ENCODE peak calls at places on chromosomes 13 and 19, in five cellular contexts. F, I, A, U and N are unnamed samples.

GRCh38 chr19:39014037-39014436 is 18.3 kb downstream of the FBXO27 start:
- DNase-seq in F (no peak), I (no peak), A (no peak), U (no peak), N (no peak)

GRCh38 chr13:68304287-68304893 is 1074.3 kb upstream of the PCDH9 start:
- DNase-seq in F (peak; percentile 44), I (peak; percentile 14), A (peak; percentile 43), U (no peak), N (peak; percentile 39)

GRCh38 chr19:5108123-5108613 is 139.3 kb downstream of the KDM4B start:
- DNase-seq in F (no peak), I (no peak), A (no peak), U (no peak), N (no peak)

GRCh38 chr13:24178847-24179845 is 18.6 kb downstream of the SPATA13 start:
- DNase-seq in F (no peak), I (peak; percentile 63), A (no peak), U (no peak), N (no peak)

GRCh38 chr19:43934985-43935708 is at the start of gene ZNF45:
- DNase-seq in F (peak; percentile 93), I (peak; percentile 93), A (peak; percentile 88), U (peak; percentile 60), N (peak; percentile 88)

GRCh38 chr19:2727640-2727944 is 6.4 kb upstream of the DIRAS1 start:
- DNase-seq in F (no peak), I (no peak), A (no peak), U (no peak), N (no peak)

GRCh38 chr19:32581704-32582164 is 744 bp downstream of the PDCD5 start:
- DNase-seq in F (peak; percentile 54), I (peak; percentile 39), A (no peak), U (no peak), N (peak; percentile 30)

GRCh38 chr13:23642110-23642509 is 71.9 kb downstream of the TNFRSF19 start:
- DNase-seq in F (no peak), I (no peak), A (no peak), U (no peak), N (no peak)

GRCh38 chr13:57918913-57919312 is 287.4 kb downstream of the PCDH17 start:
- DNase-seq in F (no peak), I (no peak), A (no peak), U (no peak), N (no peak)

GRCh38 chr19:51716925-51717324 is 6.9 kb downstream of the HAS1 start:
- DNase-seq in F (no peak), I (no peak), A (no peak), U (no peak), N (no peak)

GRCh38 chr19:29526730-29527499 is 1.1 kb downstream of the VSTM2B start:
- DNase-seq in F (peak; percentile 36), I (no peak), A (no peak), U (no peak), N (peak; percentile 26)

GRCh38 chr13:46607768-46608553 is 55.0 kb downstream of the LRCH1 start:
- DNase-seq in F (peak; percentile 86), I (no peak), A (peak; percentile 92), U (no peak), N (no peak)

GRCh38 chr19:50207730-50208129 is 4.3 kb downstream of the MYH14 start:
- DNase-seq in F (no peak), I (no peak), A (no peak), U (no peak), N (no peak)

GRCh38 chr13:101915333-101915732 is 462.9 kb downstream of the ITGBL1 start:
- DNase-seq in F (no peak), I (no peak), A (no peak), U (no peak), N (no peak)

GRCh38 chr13:59747529-59747928 is 416.2 kb downstream of the DIAPH3 start:
- DNase-seq in F (no peak), I (no peak), A (peak; percentile 15), U (no peak), N (peak; percentile 25)

GRCh38 chr19:29610213-29610573 is 4.1 kb downstream of the POP4 start:
- DNase-seq in F (no peak), I (no peak), A (no peak), U (no peak), N (no peak)

GRCh38 chr19:31554360-31554759 is 205.1 kb upstream of the TSHZ3 start:
- DNase-seq in F (no peak), I (no peak), A (no peak), U (no peak), N (no peak)

GRCh38 chr13:93690139-93690538 is 463.5 kb downstream of the GPC6 start:
- DNase-seq in F (no peak), I (no peak), A (peak; percentile 10), U (no peak), N (peak; percentile 18)

GRCh38 chr13:82370306-82370705 is 1512.0 kb downstream of the SLITRK1 start:
- DNase-seq in F (no peak), I (no peak), A (no peak), U (no peak), N (no peak)

GRCh38 chr13:43720780-43721397 is 65.9 kb downstream of the ENOX1 start:
- DNase-seq in F (peak; percentile 4), I (no peak), A (no peak), U (no peak), N (no peak)

GRCh38 chr19:2332341-2333026 is 4.0 kb downstream of the SPPL2B start:
- DNase-seq in F (no peak), I (no peak), A (no peak), U (peak; percentile 56), N (peak; percentile 94)

DNA sequence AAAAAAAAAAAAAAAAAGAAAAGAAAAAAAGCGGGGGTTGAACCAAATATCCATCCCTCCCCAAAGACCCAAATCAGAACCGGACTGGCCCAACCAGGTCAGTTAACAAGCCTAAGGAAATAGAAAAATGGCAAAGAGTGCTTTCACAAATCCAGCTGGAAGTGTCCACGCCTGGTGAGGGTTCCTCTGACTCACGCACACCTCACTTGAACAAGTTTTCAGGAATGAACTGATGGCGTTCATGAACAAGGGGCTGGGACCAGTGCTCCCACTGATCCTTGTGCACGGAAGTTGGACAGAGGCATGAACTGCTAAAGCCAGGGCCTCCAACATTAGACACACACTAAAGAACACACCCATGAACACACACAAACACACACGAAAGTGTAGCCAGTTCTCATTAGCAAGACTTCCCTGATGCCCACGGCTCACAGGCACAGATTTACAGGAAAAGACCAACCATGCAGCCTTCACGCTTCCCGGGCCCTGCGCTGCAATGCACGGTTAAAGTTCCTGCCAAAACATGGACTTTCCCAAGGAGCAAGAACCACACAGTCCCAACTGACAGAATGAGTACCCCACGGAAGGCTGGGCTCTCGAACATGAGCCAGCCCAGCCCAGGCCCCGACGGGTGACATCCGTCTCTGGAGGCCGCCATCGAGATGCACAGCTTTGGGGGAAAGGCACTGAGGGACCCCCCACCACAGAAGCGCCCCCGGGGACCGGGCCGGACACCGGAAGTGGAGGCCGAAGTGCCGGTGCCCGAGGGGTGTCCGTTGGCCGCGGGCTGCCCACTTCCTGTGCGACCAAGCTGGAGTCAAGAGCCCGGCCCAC is 870 bp downstream of the DNMT1 start:
- DNase-seq in F (peak; percentile 6), I (peak; percentile 40), A (peak; percentile 13), U (no peak), N (peak; percentile 64)
- TF ChIP-seq MYC in F (no peak), I (no peak), A (peak; percentile 19), U (no peak), N (no peak)

GRCh38 chr13:85558118-85558517 is 241.1 kb downstream of the SLITRK6 start:
- DNase-seq in F (no peak), I (no peak), A (no peak), U (no peak), N (no peak)
- TF ChIP-seq MAX in F (no peak), I (no peak), A (no peak), U (no peak), N (no peak)

DNA sequence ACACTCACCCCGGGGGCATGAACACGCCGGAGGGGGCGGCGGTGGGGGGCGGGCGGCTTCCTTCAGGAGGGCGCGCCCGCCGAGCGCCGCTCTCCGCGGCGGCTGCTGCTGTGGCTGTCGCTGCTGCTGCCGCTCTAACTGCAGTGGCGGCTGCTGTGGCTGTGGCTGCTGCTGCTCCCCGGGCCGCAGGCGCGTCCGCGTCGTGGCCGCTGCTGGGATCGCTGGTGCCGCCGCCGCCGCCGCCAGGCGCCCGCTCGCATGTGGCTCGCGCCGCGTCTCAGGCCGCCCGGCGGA is at the start of gene BBC3:
- DNase-seq in F (no peak), I (no peak), A (no peak), U (no peak), N (no peak)
- TF ChIP-seq POLR2A in F (no peak), I (no peak), A (no peak), U (peak; percentile 12), N (peak; percentile 78)

DNA sequence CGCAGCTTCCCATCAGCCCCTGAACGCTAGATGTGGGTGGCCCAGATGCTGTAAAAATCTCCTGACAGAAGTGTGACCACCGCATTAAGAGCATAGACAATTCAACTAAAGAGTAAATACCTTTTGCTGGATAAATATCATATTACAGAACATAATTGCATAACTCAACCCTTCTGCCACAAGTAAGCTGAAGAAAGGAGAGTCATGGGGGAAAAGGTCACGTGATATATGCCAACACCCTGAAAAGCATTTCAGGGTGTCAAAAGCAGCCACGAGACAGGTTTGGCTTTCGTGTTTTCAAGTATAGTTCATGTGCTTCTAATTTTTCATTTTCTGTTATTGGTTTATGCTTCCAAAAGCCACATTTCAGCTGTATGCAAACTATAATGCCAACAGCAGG is 71.3 kb downstream of the LHFPL6 start:
- DNase-seq in F (no peak), I (no peak), A (no peak), U (no peak), N (peak; percentile 7)
- TF ChIP-seq MYC in F (no peak), I (no peak), A (no peak), U (no peak), N (no peak)

GRCh38 chr19:58166268-58166667 is 15.7 kb upstream of the ZNF329 start:
- DNase-seq in F (no peak), I (no peak), A (no peak), U (no peak), N (no peak)

GRCh38 chr19:58166708-58167280 is 16.1 kb upstream of the ZNF274 start:
- DNase-seq in F (peak; percentile 30), I (no peak), A (no peak), U (no peak), N (no peak)

GRCh38 chr19:58170860-58171259 is 12.0 kb upstream of the ZNF274 start:
- DNase-seq in F (peak; percentile 71), I (no peak), A (no peak), U (no peak), N (no peak)
- TF ChIP-seq MAX in F (no peak), I (no peak), A (no peak), U (no peak), N (no peak)

GRCh38 chr19:940591-941291 is 14.9 kb downstream of the ARID3A start:
- DNase-seq in F (peak; percentile 68), I (peak; percentile 69), A (no peak), U (no peak), N (no peak)
- TF ChIP-seq POLR2A in F (no peak), I (no peak), A (no peak), U (no peak), N (no peak)